ENCODE peak calls at places on chromosome X, in five cellular contexts. I is HCT116, H is fibroblast of lung, P is K562, X is neural progenitor cell. M is an unnamed sample.

GRCh38 chrX:40366661-40367060 is 214.1 kb upstream of the ATP6AP2 start:
- DNase-seq in I (no peak), H (no peak), P (no peak), X (peak; percentile 54), M (no peak)

GRCh38 chrX:47814853-47815252 is 21.8 kb upstream of the ZNF81 start:
- DNase-seq in I (no peak), H (no peak), P (no peak), X (peak; percentile 13), M (no peak)

GRCh38 chrX:132948648-132949260 is 9.7 kb downstream of the HS6ST2 start:
- DNase-seq in I (peak; percentile 15), H (no peak), P (peak; percentile 39), X (peak; percentile 51), M (no peak)

GRCh38 chrX:125090046-125090445 is 229.6 kb upstream of the TEX13C start:
- DNase-seq in I (no peak), H (no peak), P (no peak), X (no peak), M (peak; percentile 76)

GRCh38 chrX:49292400-49293362 is 10.8 kb upstream of the GAGE10 start:
- DNase-seq in I (no peak), H (no peak), P (no peak), X (no peak), M (no peak)

GRCh38 chrX:34275710-34276109 is 143.6 kb upstream of the FAM47A start:
- DNase-seq in I (no peak), H (no peak), P (no peak), X (peak; percentile 25), M (no peak)

GRCh38 chrX:26262121-26262523 is 46.2 kb downstream of the MAGEB5 start:
- DNase-seq in I (no peak), H (peak; percentile 23), P (no peak), X (no peak), M (no peak)

GRCh38 chrX:108299101-108299591 is 139.1 kb downstream of the COL4A6 start:
- DNase-seq in I (no peak), H (peak; percentile 36), P (no peak), X (peak; percentile 2), M (no peak)

GRCh38 chrX:93932471-93933220 is 258.6 kb downstream of the FAM133A start:
- DNase-seq in I (no peak), H (no peak), P (no peak), X (no peak), M (no peak)

GRCh38 chrX:150693782-150694574 is 782 bp downstream of the MTMR1 start:
- DNase-seq in I (peak; percentile 8), H (peak; percentile 72), P (peak; percentile 87), X (peak; percentile 52), M (peak; percentile 88)

GRCh38 chrX:11386001-11386523 is 92.8 kb downstream of the AMELX start:
- DNase-seq in I (no peak), H (peak; percentile 77), P (no peak), X (no peak), M (no peak)

GRCh38 chrX:39682778-39683177 is 415.0 kb downstream of the BCOR start:
- DNase-seq in I (peak; percentile 22), H (no peak), P (peak; percentile 67), X (no peak), M (no peak)

GRCh38 chrX:6228720-6229119 is at the start of gene NLGN4X:
- DNase-seq in I (no peak), H (peak; percentile 29), P (no peak), X (peak; percentile 51), M (no peak)

GRCh38 chrX:6226053-6226645 is 2.5 kb downstream of the NLGN4X start:
- DNase-seq in I (no peak), H (peak; percentile 6), P (no peak), X (peak; percentile 63), M (no peak)

GRCh38 chrX:6226646-6227444 is 1.8 kb downstream of the NLGN4X start:
- DNase-seq in I (no peak), H (peak; percentile 11), P (no peak), X (peak; percentile 48), M (no peak)

GRCh38 chrX:6225307-6226052 is 3.2 kb downstream of the NLGN4X start:
- DNase-seq in I (no peak), H (peak; percentile 13), P (peak; percentile 4), X (peak; percentile 26), M (no peak)

GRCh38 chrX:6227445-6227820 is 1.2 kb downstream of the NLGN4X start:
- DNase-seq in I (no peak), H (peak; percentile 3), P (no peak), X (peak; percentile 31), M (no peak)
- H3K4me3 ChIP-seq in I (no peak overlapping the region), H (no peak overlapping the region), P (no peak overlapping the region), X (peak overlapping the region; percentile 80), M (no peak overlapping the region)

DNA sequence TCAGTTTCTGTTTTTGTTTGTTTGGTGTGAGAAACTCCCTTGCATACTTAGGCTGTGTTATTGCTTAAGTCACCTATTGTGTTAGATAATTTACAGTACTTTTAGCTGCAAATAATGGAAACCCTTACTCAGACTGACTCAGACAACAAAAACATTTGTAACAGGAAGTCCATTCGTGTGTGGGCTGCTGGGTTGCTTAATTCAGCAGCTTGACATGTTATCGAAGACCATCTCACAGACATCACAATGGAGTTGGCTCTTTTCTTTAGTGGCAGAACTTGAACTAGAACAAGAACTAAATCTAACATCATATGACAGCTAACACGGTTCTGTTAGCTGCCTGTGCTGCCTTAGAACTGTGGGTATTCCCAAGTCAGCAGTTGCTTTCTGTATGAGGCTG is 9.9 kb upstream of the GABRE start:
- DNase-seq in I (no peak), H (peak; percentile 94), P (no peak), X (no peak), M (no peak)
- H2AFZ ChIP-seq in I (no peak overlapping the region), H (no peak overlapping the region), P (peak overlapping the region; percentile 28), X (no peak overlapping the region), M (no peak overlapping the region)

GRCh38 chrX:56757327-56757726 is 28.3 kb downstream of the NBDY start:
- DNase-seq in I (no peak), H (no peak), P (no peak), X (no peak), M (no peak)

GRCh38 chrX:56762220-56762619 is 33.2 kb downstream of the NBDY start:
- DNase-seq in I (no peak), H (no peak), P (no peak), X (no peak), M (no peak)

GRCh38 chrX:56758456-56758855 is 29.4 kb downstream of the NBDY start:
- DNase-seq in I (no peak), H (no peak), P (no peak), X (no peak), M (no peak)

GRCh38 chrX:56761167-56761566 is 32.1 kb downstream of the NBDY start:
- DNase-seq in I (no peak), H (no peak), P (no peak), X (no peak), M (no peak)

DNA sequence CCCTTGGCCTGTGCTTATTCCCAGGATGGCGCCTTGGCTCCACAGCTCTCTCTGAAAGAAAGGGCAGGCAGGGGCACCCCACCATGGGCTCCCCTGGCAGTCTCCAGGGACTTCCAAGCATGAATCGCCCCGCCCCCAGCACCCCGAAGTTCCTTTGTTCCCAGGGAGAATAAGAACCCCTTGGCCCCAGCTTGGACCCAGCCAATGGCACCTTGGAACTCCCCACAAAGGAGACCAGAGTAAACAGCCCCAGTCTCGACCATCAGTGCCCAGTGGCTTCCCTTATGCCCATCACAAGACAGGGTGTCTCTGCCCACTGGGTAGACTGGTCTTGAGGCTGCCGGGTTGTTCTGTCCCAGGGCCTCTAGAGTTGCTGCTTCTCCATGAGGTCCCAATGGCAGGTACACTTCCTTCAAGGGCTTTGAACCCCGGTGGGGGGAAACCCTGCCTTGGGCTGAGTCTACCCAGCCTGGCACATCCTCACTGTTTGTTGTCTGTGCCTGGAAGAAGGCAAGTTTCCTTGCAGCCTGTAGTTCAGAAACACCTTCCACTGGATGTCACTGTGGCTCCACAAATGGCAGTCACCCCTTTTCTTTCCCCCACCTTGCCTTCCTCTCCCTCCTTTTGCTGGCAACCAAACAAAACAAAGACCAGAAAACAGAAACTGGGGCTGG is 30.8 kb downstream of the NBDY start:
- DNase-seq in I (no peak), H (no peak), P (no peak), X (no peak), M (no peak)
- H3K27ac ChIP-seq in I (no peak overlapping the region), H (no peak overlapping the region), P (no peak overlapping the region), X (no peak overlapping the region), M (no peak overlapping the region)

GRCh38 chrX:24148118-24148517 is 1.4 kb upstream of the ZFX start:
- DNase-seq in I (no peak), H (no peak), P (no peak), X (no peak), M (no peak)
- H3K4me3 ChIP-seq in I (no peak overlapping the region), H (peak overlapping the region; percentile 66), P (peak overlapping the region; percentile 89), X (peak overlapping the region; percentile 100), M (peak overlapping the region; percentile 90)

DNA sequence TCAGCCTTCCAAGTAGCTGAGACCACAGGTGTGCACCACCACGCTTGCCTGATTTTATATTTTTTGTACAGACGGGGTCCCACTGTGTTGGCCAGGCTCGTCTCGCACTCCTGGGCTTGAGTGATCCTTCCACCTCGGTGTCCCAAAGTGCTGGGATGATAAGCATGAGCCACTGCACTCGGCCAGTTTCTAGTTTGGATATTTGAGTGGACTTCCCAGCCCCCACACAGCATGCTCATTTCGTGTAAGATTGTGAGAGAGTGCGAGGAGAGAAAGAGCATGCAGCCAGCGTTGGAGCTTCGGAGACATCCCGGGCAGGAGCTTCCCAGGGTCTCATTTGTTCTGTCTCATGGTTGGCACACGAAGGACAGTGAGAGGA is 31.8 kb downstream of the ARSD start:
- DNase-seq in I (no peak), H (no peak), P (no peak), X (no peak), M (no peak)
- H2AFZ ChIP-seq in I (no peak overlapping the region), H (no peak overlapping the region), P (no peak overlapping the region), X (peak overlapping the region; percentile 66), M (peak overlapping the region; percentile 78)

DNA sequence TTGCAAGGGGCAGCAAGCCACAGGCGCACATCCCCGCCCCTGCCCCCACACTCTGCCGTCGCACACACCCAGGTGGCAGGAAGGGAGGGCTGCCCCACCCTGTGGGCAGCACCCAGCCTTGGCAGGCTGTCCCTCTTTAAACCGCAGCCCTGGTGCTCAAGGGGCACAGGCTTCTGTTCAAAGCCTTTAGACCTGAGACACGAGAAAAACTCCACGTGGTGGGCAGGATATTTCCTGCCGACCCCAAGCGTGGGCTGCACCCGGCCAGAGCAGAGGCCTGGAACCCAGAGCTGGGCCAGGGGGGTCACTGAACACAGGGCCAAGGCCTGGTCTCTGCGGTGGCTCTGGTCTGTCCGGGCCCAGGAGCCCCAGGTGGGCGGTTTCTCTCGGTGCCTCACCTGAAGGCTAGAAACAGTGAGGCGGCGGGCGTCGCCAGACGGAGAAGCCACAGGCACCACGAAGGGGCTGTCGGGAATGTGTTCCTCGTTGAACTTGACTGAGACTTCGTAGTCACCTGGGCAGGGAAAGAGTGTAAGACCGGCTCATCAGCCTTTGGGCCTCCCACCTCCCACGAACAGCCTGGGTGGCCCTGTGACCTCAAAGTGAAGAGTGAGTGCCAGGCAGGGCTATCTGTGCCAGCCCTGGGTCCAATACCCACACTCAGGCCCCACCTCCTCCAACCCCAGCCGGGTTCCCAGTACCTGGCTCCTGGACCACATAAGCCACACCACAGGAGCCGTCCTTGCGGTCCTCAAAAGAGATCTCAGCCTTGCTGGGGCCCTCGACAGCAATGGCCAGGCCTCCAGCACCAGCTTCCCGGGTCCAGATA is 23.0 kb downstream of the FLNA start:
- DNase-seq in I (no peak), H (no peak), P (no peak), X (no peak), M (no peak)
- H3K27ac ChIP-seq in I (no peak overlapping the region), H (no peak overlapping the region), P (no peak overlapping the region), X (no peak overlapping the region), M (no peak overlapping the region)

GRCh38 chrX:42246814-42247213 is 323.5 kb upstream of the CASK start:
- DNase-seq in I (no peak), H (peak; percentile 4), P (no peak), X (peak; percentile 9), M (peak; percentile 63)
- H3K4me3 ChIP-seq in I (no peak overlapping the region), H (no peak overlapping the region), P (no peak overlapping the region), X (no peak overlapping the region), M (no peak overlapping the region)

M was measured in PC-9.